ENCODE peak calls at places on chromosomes 13 and 19, in ten cellular contexts. T, U, S, V, J, I, A, G, W and F are unnamed samples.

GRCh38 chr19:53094749-53095575 is 8.3 kb downstream of the ZNF160 start:
- DNase-seq in J (no peak), A (no peak), U (no peak), V (no peak), S (no peak), T (no peak), G (no peak), I (no peak), W (no peak), F (no peak)

GRCh38 chr19:1433119-1434039 is 4.8 kb upstream of the RPS15 start:
- DNase-seq in T (no peak), U (no peak), G (no peak), S (no peak), V (no peak), W (no peak), J (no peak), I (no peak), A (no peak), F (no peak)

GRCh38 chr19:28258794-28259193 is 954.2 kb downstream of the UQCRFS1 start:
- DNase-seq in U (no peak), S (no peak), A (no peak), G (no peak), V (no peak), T (no peak), I (no peak), W (no peak), J (no peak), F (no peak)

GRCh38 chr19:42532881-42533280 is 4.6 kb upstream of the CEACAM1 start:
- DNase-seq in I (no peak), S (no peak), A (no peak), V (no peak), W (no peak), T (no peak), J (no peak), G (no peak), U (no peak), F (no peak)

GRCh38 chr19:33192010-33192409 is 2.1 kb upstream of the LRP3 start:
- DNase-seq in A (peak; percentile 5), V (no peak), I (peak; percentile 20), U (no peak), W (no peak), S (no peak), J (no peak), G (no peak), T (no peak), F (no peak)

GRCh38 chr13:29583073-29583785 is 12.3 kb downstream of the SLC7A1 start:
- DNase-seq in A (no peak), W (no peak), S (peak; percentile 67), G (no peak), T (no peak), U (peak; percentile 90), I (no peak), V (no peak), J (no peak), F (peak; percentile 30)

GRCh38 chr13:58955546-58956385 is 1208.0 kb downstream of the DIAPH3 start:
- DNase-seq in T (no peak), A (no peak), V (no peak), I (no peak), U (no peak), G (no peak), S (no peak), W (no peak), J (no peak), F (no peak)

GRCh38 chr13:98504371-98504963 is 72.4 kb downstream of the STK24 start:
- DNase-seq in G (no peak), T (no peak), I (no peak), V (no peak), U (no peak), A (no peak), J (no peak), W (no peak), S (no peak), F (no peak)

GRCh38 chr19:12783226-12783848 is 7.9 kb upstream of the JUNB start:
- DNase-seq in G (no peak), S (no peak), V (no peak), T (no peak), W (no peak), J (no peak), A (no peak), U (peak; percentile 42), I (no peak), F (no peak)

GRCh38 chr19:12784394-12784870 is 6.9 kb upstream of the JUNB start:
- DNase-seq in G (no peak), V (no peak), U (peak; percentile 52), S (no peak), J (no peak), I (no peak), W (no peak), A (no peak), T (no peak), F (no peak)

GRCh38 chr19:12782174-12782423 is 6.7 kb upstream of the HOOK2 start:
- DNase-seq in S (no peak), U (no peak), I (no peak), G (no peak), A (no peak), J (no peak), W (no peak), T (no peak), V (no peak), F (no peak)

GRCh38 chr19:12783849-12784393 is 7.4 kb upstream of the JUNB start:
- DNase-seq in U (no peak), I (peak; percentile 84), A (peak; percentile 88), S (peak; percentile 71), W (no peak), J (no peak), T (no peak), G (peak; percentile 63), V (peak; percentile 70), F (peak; percentile 30)

DNA sequence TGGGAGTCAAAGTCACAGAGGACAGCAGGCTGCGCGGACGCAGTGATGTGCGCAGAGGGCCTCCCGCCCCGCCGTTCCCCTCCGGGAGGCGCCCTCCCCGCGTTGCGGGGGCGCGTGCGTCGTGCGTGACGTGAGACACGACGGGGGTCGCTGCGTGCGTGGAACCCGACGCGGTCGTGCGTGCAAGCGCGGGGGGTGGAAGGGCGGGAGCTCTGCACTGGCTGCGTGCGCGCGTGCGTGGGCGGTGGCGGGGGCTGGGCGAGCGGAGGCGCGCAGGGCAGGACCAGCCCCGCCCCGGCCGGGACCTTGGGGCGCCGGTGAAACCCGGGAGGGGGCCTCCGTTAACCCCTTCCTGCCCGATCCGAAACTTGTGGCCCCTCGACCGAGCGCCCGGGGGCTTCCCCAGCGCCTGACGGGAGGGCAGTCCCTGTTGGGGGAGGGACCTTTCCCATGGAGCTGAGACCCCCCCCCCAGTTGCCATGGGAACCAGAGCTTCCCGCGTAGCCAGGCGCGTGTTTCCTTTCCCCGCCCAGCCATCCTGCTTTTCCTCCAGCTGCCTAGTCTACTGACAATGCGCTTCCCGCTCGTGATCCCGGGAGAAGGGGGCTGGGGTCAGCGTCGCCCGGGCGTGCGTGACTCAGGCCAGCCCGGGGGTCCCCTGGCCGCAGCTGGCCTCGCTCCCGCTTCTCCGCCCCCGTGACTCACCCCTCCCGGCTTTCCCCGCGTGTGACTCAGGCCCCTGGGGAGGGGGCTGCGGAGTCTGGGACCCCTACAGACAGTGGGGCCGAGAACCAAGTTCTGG is 7.3 kb upstream of the HOOK2 start:
- DNase-seq in V (peak; percentile 92), W (peak; percentile 90), U (peak; percentile 84), G (peak; percentile 92), I (peak; percentile 94), J (peak; percentile 92), A (peak; percentile 97), T (peak; percentile 85), S (peak; percentile 84), F (peak; percentile 91)
- H3K4me1 ChIP-seq in V (peaks cover 84% of the 10 kb centered on the region), W (peaks cover 19% of the 10 kb centered on the region), U (peaks cover 21% of the 10 kb centered on the region), G (peaks cover 62% of the 10 kb centered on the region), I (peaks cover 85% of the 10 kb centered on the region), J (peaks cover 66% of the 10 kb centered on the region), A (peaks cover 38% of the 10 kb centered on the region), T (peaks cover 45% of the 10 kb centered on the region), S (peaks cover 32% of the 10 kb centered on the region), F (peaks cover 66% of the 10 kb centered on the region)

DNA sequence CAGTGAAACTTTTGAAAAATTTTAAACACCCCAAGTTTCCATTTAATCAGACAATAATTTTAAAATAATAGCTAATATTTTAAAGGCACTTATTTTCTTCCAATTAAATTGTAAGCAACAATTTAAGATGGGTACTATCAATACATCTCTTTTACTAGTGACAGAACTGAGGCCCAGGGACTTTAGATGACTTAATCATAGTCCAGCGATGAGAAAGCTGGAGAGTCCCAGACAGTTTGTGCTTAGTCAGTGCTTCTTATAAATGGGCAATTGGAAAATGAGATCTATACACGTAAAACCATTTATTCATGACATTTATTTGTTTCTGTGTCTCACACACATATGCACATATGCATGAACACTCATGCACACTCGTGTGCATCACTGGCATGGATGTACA is 2063.5 kb downstream of the PCDH9 start:
- DNase-seq in A (no peak), W (no peak), V (no peak), S (no peak), U (no peak), T (no peak), J (no peak), I (no peak), G (no peak), F (no peak)
- H3K27me3 ChIP-seq in A (no peaks in the 10 kb centered on the region), W (no peaks in the 10 kb centered on the region), V (no peaks in the 10 kb centered on the region), S (no peaks in the 10 kb centered on the region), U (no peaks in the 10 kb centered on the region), T (no peaks in the 10 kb centered on the region), J (no peaks in the 10 kb centered on the region), I (no peaks in the 10 kb centered on the region), G (no peaks in the 10 kb centered on the region), F (no peaks in the 10 kb centered on the region)

DNA sequence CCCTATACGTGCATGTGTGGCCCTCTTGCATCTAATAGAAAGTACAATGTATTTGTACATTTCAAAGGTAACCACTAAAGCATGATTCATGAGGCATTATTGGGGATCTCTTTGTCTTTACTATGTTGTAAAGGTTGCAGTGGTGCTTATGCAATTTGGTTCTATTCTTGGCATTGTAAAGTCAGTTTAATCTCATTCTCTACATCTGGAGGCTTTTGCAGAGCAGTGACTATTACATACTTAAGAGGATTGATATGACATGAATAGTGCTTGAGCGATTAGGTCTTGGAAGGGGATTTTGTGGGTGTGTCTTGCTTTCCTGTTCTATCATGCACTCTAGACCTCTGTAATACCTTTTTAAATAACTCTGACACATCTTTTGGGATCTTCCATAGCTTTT is 610.0 kb downstream of the EFNB2 start:
- DNase-seq in V (no peak), G (no peak), J (no peak), I (no peak), S (no peak), T (peak; percentile 90), U (peak; percentile 45), W (no peak), A (no peak), F (no peak)
- H3K4me1 ChIP-seq in V (no peaks in the 10 kb centered on the region), G (no peaks in the 10 kb centered on the region), J (no peaks in the 10 kb centered on the region), I (no peaks in the 10 kb centered on the region), S (no peaks in the 10 kb centered on the region), T (no peaks in the 10 kb centered on the region), U (peaks cover 4% of the 10 kb centered on the region), W (no peaks in the 10 kb centered on the region), A (no peaks in the 10 kb centered on the region), F (no peaks in the 10 kb centered on the region)

GRCh38 chr13:25731511-25731910 is 320.3 kb downstream of the SHISA2 start:
- DNase-seq in I (no peak), T (no peak), G (no peak), J (no peak), V (no peak), W (no peak), U (no peak), S (no peak), A (no peak), F (no peak)

GRCh38 chr13:25732146-25732865 is 319.5 kb downstream of the SHISA2 start:
- DNase-seq in T (peak; percentile 40), S (no peak), U (peak; percentile 5), I (no peak), G (no peak), J (no peak), W (no peak), V (no peak), A (no peak), F (no peak)

GRCh38 chr13:25733696-25734435 is 317.9 kb downstream of the SHISA2 start:
- DNase-seq in S (no peak), J (no peak), I (no peak), A (no peak), T (no peak), W (no peak), U (no peak), G (no peak), V (no peak), F (no peak)

GRCh38 chr13:25731037-25731436 is 320.8 kb downstream of the SHISA2 start:
- DNase-seq in A (no peak), I (no peak), S (no peak), T (no peak), U (no peak), J (no peak), W (no peak), G (no peak), V (no peak), F (no peak)

GRCh38 chr13:25733061-25733491 is 318.7 kb downstream of the SHISA2 start:
- DNase-seq in I (no peak), V (no peak), S (no peak), T (no peak), W (no peak), G (no peak), J (no peak), U (no peak), A (no peak), F (no peak)
- H3K27me3 ChIP-seq in I (no peaks in the 10 kb centered on the region), V (peaks cover 21% of the 10 kb centered on the region), S (no peaks in the 10 kb centered on the region), T (peaks cover 3% of the 10 kb centered on the region), W (no peaks in the 10 kb centered on the region), G (no peaks in the 10 kb centered on the region), J (no peaks in the 10 kb centered on the region), U (no peaks in the 10 kb centered on the region), A (peaks cover 6% of the 10 kb centered on the region), F (no peaks in the 10 kb centered on the region)